ENCODE peak calls at places on chromosomes 16 and 17, in ten cellular contexts. K is stimulated activated CD8-positive, alpha-beta memory T cell treated with anti-CD3 and anti-CD28 coated beads, Interleukin-4, amount 100 ng/mL, for 48 hours; U is adrenal gland; J is HTR-8/SVneo; G is RCC 7860; B is pons; T is bronchial epithelial cell; D is fibroblast of mammary gland; N is endothelial cell; L is lung. P is an unnamed sample.

GRCh38 chr17:1002412-1002753 is 5.5 kb downstream of the TIMM22 start:
- DNase-seq in K (no peak), U (no peak), J (no peak), G (no peak), B (no peak), T (no peak), D (peak), N (no peak), L (no peak), P (no peak)

GRCh38 chr17:18074566-18075272 is 13.0 kb upstream of the DRG2 start:
- DNase-seq in K (no peak), U (no peak), J (no peak), G (no peak), B (no peak), T (no peak), D (peak), N (no peak), L (no peak), P (no peak)

GRCh38 chr16:85729907-85730465 is 20.9 kb downstream of the C16orf74 start:
- DNase-seq in K (no peak), U (no peak), J (no peak), G (no peak), B (no peak), T (no peak), D (no peak), N (no peak), L (no peak), P (no peak)

GRCh38 chr17:78117027-78117981 is 11.3 kb downstream of the TMC6 start:
- DNase-seq in K (peak), U (no peak), J (no peak), G (no peak), B (peak), T (no peak), D (no peak), N (no peak), L (no peak), P (peak)

GRCh38 chr16:85017151-85017550 is 5.8 kb upstream of the ZDHHC7 start:
- DNase-seq in K (peak), U (no peak), J (no peak), G (peak), B (no peak), T (peak), D (peak), N (no peak), L (no peak), P (no peak)

GRCh38 chr16:49932943-49933342 is 77.0 kb upstream of the ZNF423 start:
- DNase-seq in K (no peak), U (no peak), J (no peak), G (no peak), B (peak), T (no peak), D (peak), N (no peak), L (no peak), P (no peak)

GRCh38 chr17:64662774-64663367 is 764 bp upstream of the SMURF2 start:
- DNase-seq in K (no peak), U (no peak), J (no peak), G (no peak), B (no peak), T (peak), D (no peak), N (no peak), L (no peak), P (no peak)

GRCh38 chr17:3887811-3888210 is 5.0 kb downstream of the CAMKK1 start:
- DNase-seq in K (no peak), U (no peak), J (no peak), G (peak), B (no peak), T (no peak), D (no peak), N (no peak), L (no peak), P (no peak)

GRCh38 chr17:37769050-37769449 is 24.2 kb upstream of the HNF1B start:
- DNase-seq in K (no peak), U (no peak), J (no peak), G (no peak), B (no peak), T (no peak), D (no peak), N (no peak), L (no peak), P (no peak)

GRCh38 chr16:79498928-79499327 is 101.6 kb downstream of the MAF start:
- DNase-seq in K (no peak), U (no peak), J (no peak), G (no peak), B (no peak), T (no peak), D (no peak), N (no peak), L (no peak), P (no peak)

GRCh38 chr17:60599220-60599619 is 773 bp upstream of the PPM1D start:
- DNase-seq in K (peak), U (no peak), J (no peak), G (no peak), B (no peak), T (no peak), D (no peak), N (no peak), L (no peak), P (no peak)

GRCh38 chr17:74925242-74925641 is 1.2 kb downstream of the OTOP2 start:
- DNase-seq in K (no peak), U (no peak), J (no peak), G (no peak), B (no peak), T (no peak), D (no peak), N (no peak), L (no peak), P (no peak)

GRCh38 chr16:2983706-2984136 is 3.5 kb upstream of the PKMYT1 start:
- DNase-seq in K (peak), U (peak), J (peak), G (peak), B (peak), T (peak), D (peak), N (peak), L (peak), P (no peak)

GRCh38 chr16:5041604-5042133 is 7.9 kb upstream of the NAGPA start:
- DNase-seq in K (no peak), U (no peak), J (peak), G (peak), B (no peak), T (peak), D (peak), N (no peak), L (no peak), P (no peak)

GRCh38 chr17:79981090-79981489 is 54.6 kb downstream of the TBC1D16 start:
- DNase-seq in K (no peak), U (no peak), J (no peak), G (no peak), B (no peak), T (no peak), D (no peak), N (no peak), L (no peak), P (peak)

GRCh38 chr17:46154151-46154816 is 38.9 kb downstream of the KANSL1 start:
- DNase-seq in K (peak), U (no peak), J (no peak), G (no peak), B (no peak), T (peak), D (peak), N (no peak), L (no peak), P (no peak)

GRCh38 chr16:1145383-1146100 is 7.4 kb upstream of the CACNA1H start:
- DNase-seq in K (no peak), U (no peak), J (no peak), G (no peak), B (no peak), T (no peak), D (no peak), N (no peak), L (no peak), P (no peak)

GRCh38 chr16:79814124-79814523 is 213.6 kb upstream of the MAF start:
- DNase-seq in K (no peak), U (no peak), J (no peak), G (no peak), B (no peak), T (peak), D (no peak), N (no peak), L (no peak), P (no peak)

GRCh38 chr16:65867276-65867990 is 499.1 kb upstream of the CDH5 start:
- DNase-seq in K (no peak), U (no peak), J (no peak), G (no peak), B (no peak), T (no peak), D (no peak), N (no peak), L (no peak), P (no peak)

GRCh38 chr17:29357821-29358232 is 32.3 kb upstream of the TAOK1 start:
- DNase-seq in K (no peak), U (no peak), J (no peak), G (no peak), B (no peak), T (peak), D (peak), N (no peak), L (no peak), P (no peak)

GRCh38 chr17:28807925-28808641 is 34.5 kb downstream of the FAM222B start:
- DNase-seq in K (no peak), U (peak), J (peak), G (peak), B (peak), T (peak), D (peak), N (no peak), L (no peak), P (peak)

GRCh38 chr16:11586856-11587642 is at the start of gene LITAF:
- DNase-seq in K (peak), U (peak), J (peak), G (no peak), B (no peak), T (no peak), D (no peak), N (peak), L (peak), P (peak)

P was measured in globus pallidus.